ENCODE peak calls at places on chromosomes 12 and 14, in four cellular contexts. Q is mammary epithelial cell, P is activated T-cell treated with anti-CD3 and anti-CD28 coated beads for 1 hour, D is fibroblast of pulmonary artery. N is an unnamed sample.

GRCh38 chr12:9319842-9320173 is 111.6 kb upstream of the PZP start:
- DNase-seq in Q (peak), P (no peak), D (no peak), N (no peak)

GRCh38 chr12:3727877-3728632 is 24.9 kb downstream of the CRACR2A start:
- DNase-seq in Q (no peak), P (no peak), D (peak), N (no peak)

GRCh38 chr12:89395712-89396111 is 43.4 kb upstream of the DUSP6 start:
- DNase-seq in Q (no peak), P (no peak), D (no peak), N (no peak)

GRCh38 chr14:23056956-23057756 is at the start of gene CDH24:
- DNase-seq in Q (peak), P (peak), D (peak), N (peak)

GRCh38 chr12:87796961-87797516 is 232.2 kb downstream of the C12orf50 start:
- DNase-seq in Q (no peak), P (no peak), D (peak), N (no peak)

GRCh38 chr12:51247523-51248206 is 9.0 kb downstream of the DAZAP2 start:
- DNase-seq in Q (no peak), P (no peak), D (no peak), N (no peak)

GRCh38 chr12:114682920-114683708 is 861 bp downstream of the TBX3 start:
- DNase-seq in Q (peak), P (no peak), D (peak), N (no peak)

GRCh38 chr12:57224973-57225679 is 4.4 kb upstream of the SHMT2 start:
- DNase-seq in Q (no peak), P (peak), D (no peak), N (no peak)

GRCh38 chr12:48454675-48455074 is 17.7 kb upstream of the ANP32D start:
- DNase-seq in Q (peak), P (no peak), D (peak), N (no peak)

GRCh38 chr12:121190523-121191031 is 19.4 kb upstream of the P2RX4 start:
- DNase-seq in Q (peak), P (no peak), D (peak), N (peak)

GRCh38 chr14:57066887-57067513 is 201.7 kb downstream of the EXOC5 start:
- DNase-seq in Q (peak), P (no peak), D (peak), N (no peak)

GRCh38 chr14:69632752-69633151 is 21.4 kb downstream of the SUSD6 start:
- DNase-seq in Q (no peak), P (no peak), D (no peak), N (no peak)

GRCh38 chr12:5627053-5627630 is 195.2 kb downstream of the NTF3 start:
- DNase-seq in Q (no peak), P (no peak), D (no peak), N (no peak)

GRCh38 chr12:67217647-67218046 is 51.5 kb upstream of the CAND1 start:
- DNase-seq in Q (no peak), P (no peak), D (no peak), N (no peak)

GRCh38 chr12:30980886-30981662 is 54.5 kb downstream of the TSPAN11 start:
- DNase-seq in Q (no peak), P (no peak), D (no peak), N (no peak)

GRCh38 chr12:4272014-4272975 is 1.3 kb upstream of the CCND2 start:
- DNase-seq in Q (peak), P (peak), D (peak), N (no peak)

GRCh38 chr14:73245401-73246325 is 8.4 kb downstream of the PAPLN start:
- DNase-seq in Q (peak), P (peak), D (peak), N (no peak)

GRCh38 chr14:101972126-101972785 is 7.9 kb downstream of the DYNC1H1 start:
- DNase-seq in Q (peak), P (no peak), D (peak), N (peak)

GRCh38 chr14:32576088-32576795 is 247.1 kb downstream of the AKAP6 start:
- DNase-seq in Q (peak), P (peak), D (peak), N (peak)

GRCh38 chr12:103401421-103401820 is 94.3 kb downstream of the C12orf42 start:
- DNase-seq in Q (peak), P (no peak), D (no peak), N (no peak)

GRCh38 chr14:52834440-52834842 is 43.0 kb upstream of the GNPNAT1 start:
- DNase-seq in Q (peak), P (no peak), D (peak), N (peak)

GRCh38 chr12:60172696-60173095 is 576.9 kb downstream of the SLC16A7 start:
- DNase-seq in Q (no peak), P (no peak), D (no peak), N (no peak)

GRCh38 chr12:107684990-107685359 is 624 bp upstream of the PWP1 start:
- DNase-seq in Q (peak), P (no peak), D (peak), N (no peak)

GRCh38 chr12:59742831-59743230 is 147.0 kb downstream of the SLC16A7 start:
- DNase-seq in Q (peak), P (no peak), D (no peak), N (peak)

GRCh38 chr12:121069206-121069605 is 30.2 kb upstream of the OASL start:
- DNase-seq in Q (no peak), P (no peak), D (no peak), N (no peak)

GRCh38 chr12:120012067-120012621 is 23.1 kb downstream of the BICDL1 start:
- DNase-seq in Q (peak), P (peak), D (peak), N (no peak)

N was measured in astrocyte of the cerebellum.